ENCODE peak calls at places on chromosomes 7 and 10, in nine cellular contexts. One of them, this sample, is unnamed.
A peak's percentile ranks its signal among the peaks of the same experiment; 100 is the strongest.

GRCh38 chr7:140726304-140726703 is 29.8 kb downstream of the NDUFB2 start:
- DNase-seq in GM20000: no peak
- DNase-seq in CD4-positive, CD25-positive, alpha-beta regulatory T cell: peak; percentile 15
- DNase-seq in GF-D8: no peak
- DNase-seq in NCI-H2029 treated with DMSO at 0.1 percent for 48 hours: no peak
- DNase-seq in left colon: no peak
- DNase-seq in EH: peak; percentile 33
- DNase-seq in posterior vena cava: no peak
- DNase-seq in left lobe of liver: no peak
- DNase-seq in this sample: no peak

GRCh38 chr7:13990984-13991790 is 1.7 kb upstream of the ETV1 start:
- DNase-seq in GM20000: peak; percentile 54
- DNase-seq in CD4-positive, CD25-positive, alpha-beta regulatory T cell: no peak
- DNase-seq in GF-D8: peak; percentile 90
- DNase-seq in NCI-H2029 treated with DMSO at 0.1 percent for 48 hours: peak; percentile 96
- DNase-seq in left colon: peak; percentile 92
- DNase-seq in EH: peak; percentile 98
- DNase-seq in posterior vena cava: peak; percentile 98
- DNase-seq in left lobe of liver: peak; percentile 96
- DNase-seq in this sample: peak; percentile 93

GRCh38 chr10:31263903-31264302 is 55.1 kb upstream of the ZEB1 start:
- DNase-seq in GM20000: no peak
- DNase-seq in CD4-positive, CD25-positive, alpha-beta regulatory T cell: no peak
- DNase-seq in GF-D8: no peak
- DNase-seq in NCI-H2029 treated with DMSO at 0.1 percent for 48 hours: no peak
- DNase-seq in left colon: no peak
- DNase-seq in EH: no peak
- DNase-seq in posterior vena cava: no peak
- DNase-seq in left lobe of liver: no peak
- DNase-seq in this sample: no peak

GRCh38 chr10:11827006-11827405 is 3.9 kb downstream of the PROSER2 start:
- DNase-seq in GM20000: no peak
- DNase-seq in CD4-positive, CD25-positive, alpha-beta regulatory T cell: no peak
- DNase-seq in GF-D8: no peak
- DNase-seq in NCI-H2029 treated with DMSO at 0.1 percent for 48 hours: no peak
- DNase-seq in left colon: no peak
- DNase-seq in EH: no peak
- DNase-seq in posterior vena cava: no peak
- DNase-seq in left lobe of liver: no peak
- DNase-seq in this sample: no peak

GRCh38 chr7:130365511-130366441 is 14.5 kb upstream of the CPA1 start:
- DNase-seq in GM20000: peak; percentile 46
- DNase-seq in CD4-positive, CD25-positive, alpha-beta regulatory T cell: peak; percentile 21
- DNase-seq in GF-D8: no peak
- DNase-seq in NCI-H2029 treated with DMSO at 0.1 percent for 48 hours: peak; percentile 97
- DNase-seq in left colon: no peak
- DNase-seq in EH: peak; percentile 87
- DNase-seq in posterior vena cava: peak; percentile 70
- DNase-seq in left lobe of liver: no peak
- DNase-seq in this sample: no peak

GRCh38 chr7:16668049-16668858 is 22.3 kb downstream of the BZW2 start:
- DNase-seq in GM20000: no peak
- DNase-seq in CD4-positive, CD25-positive, alpha-beta regulatory T cell: no peak
- DNase-seq in GF-D8: peak; percentile 72
- DNase-seq in NCI-H2029 treated with DMSO at 0.1 percent for 48 hours: no peak
- DNase-seq in left colon: no peak
- DNase-seq in EH: peak; percentile 100
- DNase-seq in posterior vena cava: peak; percentile 86
- DNase-seq in left lobe of liver: no peak
- DNase-seq in this sample: peak; percentile 79

GRCh38 chr10:50614444-50615137 is 9.2 kb downstream of the SGMS1 start:
- DNase-seq in GM20000: no peak
- DNase-seq in CD4-positive, CD25-positive, alpha-beta regulatory T cell: peak; percentile 29
- DNase-seq in GF-D8: no peak
- DNase-seq in NCI-H2029 treated with DMSO at 0.1 percent for 48 hours: peak; percentile 51
- DNase-seq in left colon: no peak
- DNase-seq in EH: no peak
- DNase-seq in posterior vena cava: no peak
- DNase-seq in left lobe of liver: no peak
- DNase-seq in this sample: no peak

GRCh38 chr7:135801045-135801693 is 52.6 kb upstream of the FAM180A start:
- DNase-seq in GM20000: peak; percentile 76
- DNase-seq in CD4-positive, CD25-positive, alpha-beta regulatory T cell: peak; percentile 61
- DNase-seq in GF-D8: peak; percentile 22
- DNase-seq in NCI-H2029 treated with DMSO at 0.1 percent for 48 hours: peak; percentile 90
- DNase-seq in left colon: no peak
- DNase-seq in EH: peak; percentile 67
- DNase-seq in posterior vena cava: no peak
- DNase-seq in left lobe of liver: no peak
- DNase-seq in this sample: peak; percentile 31

GRCh38 chr7:2934984-2935740 is 91.1 kb upstream of the GNA12 start:
- DNase-seq in GM20000: no peak
- DNase-seq in CD4-positive, CD25-positive, alpha-beta regulatory T cell: no peak
- DNase-seq in GF-D8: no peak
- DNase-seq in NCI-H2029 treated with DMSO at 0.1 percent for 48 hours: no peak
- DNase-seq in left colon: no peak
- DNase-seq in EH: no peak
- DNase-seq in posterior vena cava: peak; percentile 29
- DNase-seq in left lobe of liver: no peak
- DNase-seq in this sample: no peak

GRCh38 chr7:12550956-12551355 is 19.6 kb upstream of the SCIN start:
- DNase-seq in GM20000: no peak
- DNase-seq in CD4-positive, CD25-positive, alpha-beta regulatory T cell: no peak
- DNase-seq in GF-D8: no peak
- DNase-seq in NCI-H2029 treated with DMSO at 0.1 percent for 48 hours: no peak
- DNase-seq in left colon: no peak
- DNase-seq in EH: peak; percentile 3
- DNase-seq in posterior vena cava: no peak
- DNase-seq in left lobe of liver: no peak
- DNase-seq in this sample: no peak

GRCh38 chr7:33243319-33243881 is 114.0 kb downstream of the BBS9 start:
- DNase-seq in GM20000: peak; percentile 24
- DNase-seq in CD4-positive, CD25-positive, alpha-beta regulatory T cell: no peak
- DNase-seq in GF-D8: peak; percentile 13
- DNase-seq in NCI-H2029 treated with DMSO at 0.1 percent for 48 hours: peak; percentile 51
- DNase-seq in left colon: no peak
- DNase-seq in EH: peak; percentile 63
- DNase-seq in posterior vena cava: no peak
- DNase-seq in left lobe of liver: no peak
- DNase-seq in this sample: no peak

GRCh38 chr7:28068811-28069216 is 111.8 kb downstream of the JAZF1 start:
- DNase-seq in GM20000: no peak
- DNase-seq in CD4-positive, CD25-positive, alpha-beta regulatory T cell: no peak
- DNase-seq in GF-D8: peak; percentile 19
- DNase-seq in NCI-H2029 treated with DMSO at 0.1 percent for 48 hours: no peak
- DNase-seq in left colon: no peak
- DNase-seq in EH: peak; percentile 70
- DNase-seq in posterior vena cava: no peak
- DNase-seq in left lobe of liver: no peak
- DNase-seq in this sample: no peak

GRCh38 chr7:158997471-158997870 is 141.1 kb downstream of the DYNC2I1 start:
- DNase-seq in GM20000: no peak
- DNase-seq in CD4-positive, CD25-positive, alpha-beta regulatory T cell: no peak
- DNase-seq in GF-D8: no peak
- DNase-seq in NCI-H2029 treated with DMSO at 0.1 percent for 48 hours: no peak
- DNase-seq in left colon: no peak
- DNase-seq in EH: no peak
- DNase-seq in posterior vena cava: no peak
- DNase-seq in left lobe of liver: no peak
- DNase-seq in this sample: no peak

GRCh38 chr10:58666024-58666423 is 153.4 kb downstream of the BICC1 start:
- DNase-seq in GM20000: no peak
- DNase-seq in CD4-positive, CD25-positive, alpha-beta regulatory T cell: peak; percentile 1
- DNase-seq in GF-D8: no peak
- DNase-seq in NCI-H2029 treated with DMSO at 0.1 percent for 48 hours: no peak
- DNase-seq in left colon: no peak
- DNase-seq in EH: no peak
- DNase-seq in posterior vena cava: no peak
- DNase-seq in left lobe of liver: peak; percentile 51
- DNase-seq in this sample: no peak

GRCh38 chr7:82382276-82382675 is 61.3 kb downstream of the CACNA2D1 start:
- DNase-seq in GM20000: no peak
- DNase-seq in CD4-positive, CD25-positive, alpha-beta regulatory T cell: no peak
- DNase-seq in GF-D8: no peak
- DNase-seq in NCI-H2029 treated with DMSO at 0.1 percent for 48 hours: no peak
- DNase-seq in left colon: no peak
- DNase-seq in EH: no peak
- DNase-seq in posterior vena cava: no peak
- DNase-seq in left lobe of liver: no peak
- DNase-seq in this sample: no peak

GRCh38 chr7:131027287-131027773 is 293.3 kb upstream of the KLF14 start:
- DNase-seq in GM20000: no peak
- DNase-seq in CD4-positive, CD25-positive, alpha-beta regulatory T cell: peak; percentile 42
- DNase-seq in GF-D8: peak; percentile 74
- DNase-seq in NCI-H2029 treated with DMSO at 0.1 percent for 48 hours: no peak
- DNase-seq in left colon: no peak
- DNase-seq in EH: peak; percentile 97
- DNase-seq in posterior vena cava: peak; percentile 85
- DNase-seq in left lobe of liver: no peak
- DNase-seq in this sample: no peak

GRCh38 chr7:66150471-66150870 is 35.8 kb downstream of the CRCP start:
- DNase-seq in GM20000: no peak
- DNase-seq in CD4-positive, CD25-positive, alpha-beta regulatory T cell: no peak
- DNase-seq in GF-D8: no peak
- DNase-seq in NCI-H2029 treated with DMSO at 0.1 percent for 48 hours: no peak
- DNase-seq in left colon: peak; percentile 28
- DNase-seq in EH: peak; percentile 84
- DNase-seq in posterior vena cava: peak; percentile 88
- DNase-seq in left lobe of liver: peak; percentile 88
- DNase-seq in this sample: no peak

GRCh38 chr7:51029586-51030230 is 247.0 kb upstream of the GRB10 start:
- DNase-seq in GM20000: no peak
- DNase-seq in CD4-positive, CD25-positive, alpha-beta regulatory T cell: no peak
- DNase-seq in GF-D8: no peak
- DNase-seq in NCI-H2029 treated with DMSO at 0.1 percent for 48 hours: no peak
- DNase-seq in left colon: no peak
- DNase-seq in EH: peak; percentile 95
- DNase-seq in posterior vena cava: no peak
- DNase-seq in left lobe of liver: no peak
- DNase-seq in this sample: no peak

GRCh38 chr7:101510297-101510696 is 118.8 kb downstream of the MYL10 start:
- DNase-seq in GM20000: no peak
- DNase-seq in CD4-positive, CD25-positive, alpha-beta regulatory T cell: no peak
- DNase-seq in GF-D8: no peak
- DNase-seq in NCI-H2029 treated with DMSO at 0.1 percent for 48 hours: no peak
- DNase-seq in left colon: no peak
- DNase-seq in EH: no peak
- DNase-seq in posterior vena cava: no peak
- DNase-seq in left lobe of liver: no peak
- DNase-seq in this sample: no peak

GRCh38 chr10:133444342-133445267 is 9.1 kb upstream of the SCART1 start:
- DNase-seq in GM20000: no peak
- DNase-seq in CD4-positive, CD25-positive, alpha-beta regulatory T cell: no peak
- DNase-seq in GF-D8: no peak
- DNase-seq in NCI-H2029 treated with DMSO at 0.1 percent for 48 hours: no peak
- DNase-seq in left colon: no peak
- DNase-seq in EH: no peak
- DNase-seq in posterior vena cava: no peak
- DNase-seq in left lobe of liver: no peak
- DNase-seq in this sample: no peak

GRCh38 chr7:158282461-158283001 is 305.1 kb downstream of the PTPRN2 start:
- DNase-seq in GM20000: no peak
- DNase-seq in CD4-positive, CD25-positive, alpha-beta regulatory T cell: no peak
- DNase-seq in GF-D8: no peak
- DNase-seq in NCI-H2029 treated with DMSO at 0.1 percent for 48 hours: no peak
- DNase-seq in left colon: no peak
- DNase-seq in EH: no peak
- DNase-seq in posterior vena cava: peak; percentile 58
- DNase-seq in left lobe of liver: peak; percentile 16
- DNase-seq in this sample: no peak

GRCh38 chr7:78777844-78778243 is 675.6 kb downstream of the MAGI2 start:
- DNase-seq in GM20000: no peak
- DNase-seq in CD4-positive, CD25-positive, alpha-beta regulatory T cell: no peak
- DNase-seq in GF-D8: no peak
- DNase-seq in NCI-H2029 treated with DMSO at 0.1 percent for 48 hours: no peak
- DNase-seq in left colon: no peak
- DNase-seq in EH: peak; percentile 28
- DNase-seq in posterior vena cava: no peak
- DNase-seq in left lobe of liver: no peak
- DNase-seq in this sample: no peak

GRCh38 chr7:159098424-159098786 is 46.3 kb downstream of the VIPR2 start:
- DNase-seq in GM20000: no peak
- DNase-seq in CD4-positive, CD25-positive, alpha-beta regulatory T cell: no peak
- DNase-seq in GF-D8: no peak
- DNase-seq in NCI-H2029 treated with DMSO at 0.1 percent for 48 hours: no peak
- DNase-seq in left colon: no peak
- DNase-seq in EH: no peak
- DNase-seq in posterior vena cava: no peak
- DNase-seq in left lobe of liver: no peak
- DNase-seq in this sample: no peak

GRCh38 chr7:82085116-82085515 is 315.3 kb upstream of the HGF start:
- DNase-seq in GM20000: no peak
- DNase-seq in CD4-positive, CD25-positive, alpha-beta regulatory T cell: no peak
- DNase-seq in GF-D8: no peak
- DNase-seq in NCI-H2029 treated with DMSO at 0.1 percent for 48 hours: no peak
- DNase-seq in left colon: no peak
- DNase-seq in EH: no peak
- DNase-seq in posterior vena cava: no peak
- DNase-seq in left lobe of liver: no peak
- DNase-seq in this sample: no peak

GRCh38 chr7:143931739-143932138 is 3.3 kb upstream of the OR2F2 start:
- DNase-seq in GM20000: no peak
- DNase-seq in CD4-positive, CD25-positive, alpha-beta regulatory T cell: no peak
- DNase-seq in GF-D8: no peak
- DNase-seq in NCI-H2029 treated with DMSO at 0.1 percent for 48 hours: no peak
- DNase-seq in left colon: no peak
- DNase-seq in EH: peak; percentile 45
- DNase-seq in posterior vena cava: no peak
- DNase-seq in left lobe of liver: no peak
- DNase-seq in this sample: no peak

GRCh38 chr7:30851651-30852359 is 59.8 kb upstream of the AQP1 start:
- DNase-seq in GM20000: no peak
- DNase-seq in CD4-positive, CD25-positive, alpha-beta regulatory T cell: no peak
- DNase-seq in GF-D8: no peak
- DNase-seq in NCI-H2029 treated with DMSO at 0.1 percent for 48 hours: no peak
- DNase-seq in left colon: no peak
- DNase-seq in EH: peak; percentile 80
- DNase-seq in posterior vena cava: peak; percentile 89
- DNase-seq in left lobe of liver: no peak
- DNase-seq in this sample: no peak

GRCh38 chr10:47026301-47027107 is 115.3 kb downstream of the PTPN20 start:
- DNase-seq in GM20000: no peak
- DNase-seq in CD4-positive, CD25-positive, alpha-beta regulatory T cell: no peak
- DNase-seq in GF-D8: no peak
- DNase-seq in NCI-H2029 treated with DMSO at 0.1 percent for 48 hours: no peak
- DNase-seq in left colon: peak; percentile 2
- DNase-seq in EH: no peak
- DNase-seq in posterior vena cava: peak; percentile 78
- DNase-seq in left lobe of liver: peak; percentile 40
- DNase-seq in this sample: no peak